ENCODE peak calls at places on chromosomes 7 and 10, in nine cellular contexts. G, Y, M, R, B, Z, X, L and P are unnamed samples.
A peak's percentile ranks its signal among the peaks of the same experiment; 100 is the strongest.

GRCh38 chr7:135188298-135188984 is 17.9 kb upstream of the CYREN start:
- DNase-seq in G (no peak), Y (no peak), M (no peak), R (no peak), B (no peak), Z (no peak), X (no peak), L (no peak), P (no peak)

GRCh38 chr7:156549636-156550035 is 90.9 kb upstream of the RNF32 start:
- DNase-seq in G (no peak), Y (no peak), M (no peak), R (no peak), B (no peak), Z (no peak), X (no peak), L (no peak), P (no peak)

GRCh38 chr10:78292987-78293865 is 259.6 kb downstream of the RPS24 start:
- DNase-seq in G (no peak), Y (no peak), M (no peak), R (no peak), B (no peak), Z (no peak), X (peak; percentile 90), L (no peak), P (peak; percentile 30)

GRCh38 chr10:124370426-124370825 is 48.3 kb downstream of the OAT start:
- DNase-seq in G (no peak), Y (no peak), M (no peak), R (no peak), B (no peak), Z (no peak), X (no peak), L (no peak), P (no peak)

GRCh38 chr10:119466655-119467054 is 75.9 kb downstream of the RGS10 start:
- DNase-seq in G (peak; percentile 71), Y (no peak), M (no peak), R (no peak), B (no peak), Z (no peak), X (no peak), L (no peak), P (peak; percentile 16)

GRCh38 chr7:85730016-85730415 is 543.2 kb upstream of the SEMA3D start:
- DNase-seq in G (no peak), Y (no peak), M (no peak), R (no peak), B (no peak), Z (no peak), X (no peak), L (no peak), P (no peak)

GRCh38 chr10:90945496-90946070 is 24.7 kb upstream of the ANKRD1 start:
- DNase-seq in G (no peak), Y (no peak), M (no peak), R (no peak), B (no peak), Z (peak; percentile 6), X (no peak), L (no peak), P (no peak)

GRCh38 chr10:13515467-13515866 is 13.3 kb downstream of the BEND7 start:
- DNase-seq in G (no peak), Y (no peak), M (no peak), R (no peak), B (no peak), Z (no peak), X (no peak), L (no peak), P (no peak)

GRCh38 chr10:97150616-97151015 is 35.1 kb downstream of the SLIT1 start:
- DNase-seq in G (no peak), Y (no peak), M (peak; percentile 58), R (no peak), B (no peak), Z (no peak), X (no peak), L (no peak), P (no peak)

GRCh38 chr7:142711722-142712616 is 37.3 kb upstream of the PRSS1 start:
- DNase-seq in G (peak; percentile 32), Y (no peak), M (no peak), R (peak; percentile 36), B (peak; percentile 8), Z (no peak), X (peak; percentile 38), L (peak; percentile 70), P (peak; percentile 4)